ENCODE peak calls at places on chromosome 21, in four cellular contexts. Q is OCI-LY7, J is IMR-90, K is K562. T is an unnamed sample. For H3K36me3, the result is how much of the 10 kb centered on the place peaks cover.

GRCh38 chr21:32468567-32469175 is 56.2 kb downstream of the EVA1C start:
- DNase-seq in Q (no peak), J (no peak), K (no peak), T (no peak)

GRCh38 chr21:31034378-31034777 is 3.9 kb downstream of the KRTAP19-8 start:
- DNase-seq in Q (no peak), J (no peak), K (no peak), T (no peak)

GRCh38 chr21:15437873-15438272 is 291.9 kb upstream of the USP25 start:
- DNase-seq in Q (no peak), J (no peak), K (no peak), T (no peak)

GRCh38 chr21:39610705-39611104 is 2.0 kb upstream of the B3GALT5 start:
- DNase-seq in Q (no peak), J (no peak), K (no peak), T (no peak)

GRCh38 chr21:43195131-43196021 is 26.6 kb downstream of the CRYAA start:
- DNase-seq in Q (no peak), J (no peak), K (no peak), T (no peak)

GRCh38 chr21:31671146-31671716 is 11.7 kb downstream of the SOD1 start:
- DNase-seq in Q (no peak), J (no peak), K (no peak), T (no peak)

GRCh38 chr21:31298618-31299269 is 45.3 kb downstream of the TIAM1 start:
- DNase-seq in Q (no peak), J (no peak), K (no peak), T (no peak)

GRCh38 chr21:33198346-33199135 is 31.2 kb upstream of the IFNAR2 start:
- DNase-seq in Q (no peak), J (peak), K (no peak), T (no peak)

GRCh38 chr21:22892041-22892440 is 1893.8 kb downstream of the NCAM2 start:
- DNase-seq in Q (no peak), J (no peak), K (no peak), T (no peak)

GRCh38 chr21:15004721-15005370 is 60.0 kb downstream of the NRIP1 start:
- DNase-seq in Q (no peak), J (peak), K (no peak), T (no peak)

GRCh38 chr21:45299864-45300785 is 12.4 kb upstream of the POFUT2 start:
- DNase-seq in Q (no peak), J (peak), K (no peak), T (no peak)

GRCh38 chr21:18951291-18952038 is 547.9 kb upstream of the TMPRSS15 start:
- DNase-seq in Q (peak), J (no peak), K (peak), T (no peak)

GRCh38 chr21:33013618-33014017 is 12.1 kb upstream of the OLIG2 start:
- DNase-seq in Q (no peak), J (no peak), K (no peak), T (no peak)

GRCh38 chr21:17402885-17403477 is 109.9 kb upstream of the CXADR start:
- DNase-seq in Q (no peak), J (peak), K (no peak), T (no peak)
- H2AFZ ChIP-seq in Q (peak), J (no peak), K (no peak), T (no peak)

DNA sequence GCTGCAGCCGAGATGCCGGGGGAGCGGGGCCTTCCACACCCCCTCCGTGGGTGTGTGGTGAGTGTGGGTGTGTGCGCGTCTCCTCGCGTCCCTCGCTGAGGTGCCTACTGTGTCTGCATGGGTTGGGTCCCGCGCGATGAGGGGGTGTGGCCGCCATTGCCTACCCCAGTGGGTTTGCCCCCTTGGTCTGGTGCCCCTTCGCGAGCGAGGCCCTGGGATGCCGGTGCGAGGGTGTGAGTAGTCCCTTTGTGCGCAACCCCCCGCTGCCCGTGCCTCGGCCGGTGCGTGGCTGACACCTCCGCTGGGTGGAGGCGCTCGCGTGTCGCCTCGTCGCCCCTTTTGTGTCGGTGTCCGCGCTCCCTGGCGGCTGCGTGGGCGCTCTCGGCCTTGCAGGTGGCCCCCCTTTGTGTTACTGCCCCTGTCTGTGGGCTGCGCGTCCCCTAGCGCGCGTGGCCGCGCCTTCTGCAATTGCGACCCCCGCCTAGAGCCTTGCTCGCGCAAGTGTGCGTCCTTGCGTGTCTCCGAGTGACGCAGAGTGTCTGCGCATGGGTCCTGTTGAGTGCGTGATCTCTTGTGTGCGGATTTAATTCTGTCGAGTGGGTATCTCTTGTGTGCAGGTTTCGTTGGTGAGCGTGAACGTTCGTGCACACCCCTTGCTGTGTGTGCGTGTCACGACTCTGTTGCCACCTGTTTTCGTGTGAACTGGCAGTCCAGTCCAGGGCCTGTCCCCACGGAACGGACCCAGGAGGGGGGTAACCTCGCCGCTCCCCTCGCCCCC is 552 bp downstream of the TTC3 start:
- DNase-seq in Q (peak), J (peak), K (peak), T (no peak)
- TF ChIP-seq CTCF in Q (peak), J (no peak), K (peak), T (peak)

GRCh38 chr21:34805157-34805556 is 136.4 kb downstream of the CLIC6 start:
- DNase-seq in Q (no peak), J (no peak), K (no peak), T (no peak)

GRCh38 chr21:34806423-34806822 is 137.6 kb downstream of the CLIC6 start:
- DNase-seq in Q (no peak), J (no peak), K (no peak), T (no peak)

GRCh38 chr21:34801519-34802132 is 132.8 kb downstream of the CLIC6 start:
- DNase-seq in Q (peak), J (no peak), K (peak), T (no peak)

GRCh38 chr21:34802180-34802899 is 133.5 kb downstream of the CLIC6 start:
- DNase-seq in Q (no peak), J (no peak), K (no peak), T (no peak)

GRCh38 chr21:34803792-34804440 is 135.1 kb downstream of the CLIC6 start:
- DNase-seq in Q (no peak), J (no peak), K (no peak), T (no peak)
- H3K36me3 ChIP-seq in Q (under half), J (under half), K (half or more), T (under half)

DNA sequence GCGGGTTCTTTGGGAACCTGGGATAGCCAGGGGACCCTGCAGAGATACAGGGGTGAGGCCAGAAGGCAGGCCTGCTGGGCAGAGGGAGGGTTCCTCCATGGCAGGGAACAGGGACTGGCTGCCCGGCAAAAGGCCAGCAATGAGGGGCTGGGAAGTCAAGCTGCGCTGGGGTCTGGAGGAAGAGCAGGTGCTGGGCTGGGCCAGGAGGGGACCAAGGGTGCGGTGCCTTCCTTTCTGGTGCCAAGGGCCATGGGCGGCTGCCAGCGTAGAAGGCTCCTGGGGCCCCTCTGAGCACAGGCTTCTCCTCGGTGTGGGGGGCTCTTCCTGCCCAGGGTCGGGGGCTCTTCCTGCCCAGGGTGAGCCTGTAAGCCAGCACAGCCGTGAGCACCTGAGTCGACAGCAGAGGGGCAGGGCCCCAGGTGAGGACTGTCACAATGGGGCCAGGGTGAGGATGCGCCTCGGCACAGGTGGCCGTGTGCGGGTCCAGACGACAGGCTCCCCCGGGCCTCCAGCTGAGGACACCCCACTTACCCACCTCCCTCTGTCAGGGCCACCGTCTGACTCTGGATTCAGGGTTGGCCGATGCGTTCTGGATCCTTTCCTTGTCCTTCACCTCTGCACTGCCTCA is 10.6 kb upstream of the DNMT3L start:
- DNase-seq in Q (no peak), J (no peak), K (no peak), T (no peak)
- H2AFZ ChIP-seq in Q (no peak), J (no peak), K (no peak), T (no peak)

DNA sequence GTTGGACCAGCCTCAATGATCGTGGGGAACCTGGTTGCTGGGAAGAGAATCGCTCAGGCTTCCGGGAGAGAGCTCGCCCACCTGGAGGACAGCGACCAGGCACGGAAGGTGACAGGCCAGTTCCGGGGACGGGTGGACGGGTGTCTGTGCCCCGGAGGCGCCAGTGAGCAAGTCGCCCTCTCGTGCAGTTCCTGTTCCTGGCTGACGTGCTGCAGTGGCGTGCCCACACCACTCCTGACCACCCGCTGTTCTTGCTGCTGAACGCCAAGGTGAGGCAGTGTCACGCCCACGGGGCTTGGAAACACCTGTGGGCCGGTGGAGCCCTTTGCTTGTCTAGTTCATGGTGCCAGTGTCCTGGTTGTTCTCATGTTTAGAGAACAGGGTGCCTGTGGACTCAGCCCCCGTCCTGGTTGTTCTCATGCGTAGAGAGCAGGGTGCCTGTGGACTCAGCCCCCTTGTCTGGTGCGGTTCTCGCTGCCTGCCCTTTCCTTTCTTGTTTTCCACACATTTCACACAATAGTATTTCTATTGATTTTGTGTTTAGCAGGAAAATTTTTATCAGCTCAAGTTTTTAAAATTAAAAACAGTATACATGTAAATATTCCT is 53.1 kb downstream of the S100B start:
- DNase-seq in Q (peak), J (no peak), K (no peak), T (no peak)
- TF ChIP-seq CTCF in Q (peak), J (no peak), K (no peak), T (no peak)

DNA sequence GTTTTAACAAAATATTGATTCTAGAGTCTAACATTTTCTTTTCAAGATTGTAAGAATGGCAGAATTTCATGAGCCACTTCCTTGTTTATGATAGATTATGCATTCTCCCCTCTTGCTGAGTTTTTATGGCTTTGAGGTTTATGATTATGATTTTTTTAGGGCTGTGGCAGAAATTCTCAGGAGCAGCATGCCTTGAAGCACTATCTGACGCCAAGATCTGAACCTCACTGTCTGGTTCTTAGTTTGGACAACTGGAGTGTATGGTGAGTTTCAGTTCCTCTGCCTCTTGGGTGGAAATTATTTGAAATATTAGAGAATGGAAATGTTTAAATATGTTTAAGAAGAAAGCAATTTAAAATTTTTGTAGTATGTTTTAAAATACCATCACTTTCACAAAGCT is 10.2 kb downstream of the USP16 start:
- DNase-seq in Q (no peak), J (no peak), K (no peak), T (no peak)
- H3K36me3 ChIP-seq in Q (half or more), J (under half), K (half or more), T (under half)

GRCh38 chr21:41689289-41689583 is 77.6 kb downstream of the RIPK4 start:
- DNase-seq in Q (no peak), J (no peak), K (no peak), T (no peak)
- H2AFZ ChIP-seq in Q (no peak), J (no peak), K (no peak), T (no peak)

GRCh38 chr21:25489673-25490072 is 117.6 kb downstream of the MRPL39 start:
- DNase-seq in Q (no peak), J (peak), K (no peak), T (no peak)
- TF ChIP-seq CTCF in Q (no peak), J (no peak), K (no peak), T (no peak)